ENCODE peak calls at places on chromosomes 16 and 17, in five cellular contexts. One of them, this sample, is unnamed.

GRCh38 chr17:58351182-58351581 is 819 bp downstream of the SUPT4H1 start:
- DNase-seq in M059J: no peak
- DNase-seq in effector CD4-positive, alpha-beta T cell: no peak
- DNase-seq in activated naive CD8-positive, alpha-beta T cell treated with anti-CD3 and anti-CD28 coated beads, Interleukin-2, amount 50 U/mL, for 24 hours: no peak
- DNase-seq in mesenchymal stem cell: no peak
- DNase-seq in this sample: no peak

GRCh38 chr16:23557779-23558330 is 328 bp downstream of the UBFD1 start:
- DNase-seq in M059J: peak
- DNase-seq in effector CD4-positive, alpha-beta T cell: no peak
- DNase-seq in activated naive CD8-positive, alpha-beta T cell treated with anti-CD3 and anti-CD28 coated beads, Interleukin-2, amount 50 U/mL, for 24 hours: peak
- DNase-seq in mesenchymal stem cell: peak
- DNase-seq in this sample: peak

GRCh38 chr17:1110844-1111598 is 68.8 kb downstream of the ABR start:
- DNase-seq in M059J: peak
- DNase-seq in effector CD4-positive, alpha-beta T cell: no peak
- DNase-seq in activated naive CD8-positive, alpha-beta T cell treated with anti-CD3 and anti-CD28 coated beads, Interleukin-2, amount 50 U/mL, for 24 hours: peak
- DNase-seq in mesenchymal stem cell: peak
- DNase-seq in this sample: peak

GRCh38 chr16:53726625-53727024 is 22.7 kb downstream of the FTO start:
- DNase-seq in M059J: peak
- DNase-seq in effector CD4-positive, alpha-beta T cell: no peak
- DNase-seq in activated naive CD8-positive, alpha-beta T cell treated with anti-CD3 and anti-CD28 coated beads, Interleukin-2, amount 50 U/mL, for 24 hours: no peak
- DNase-seq in mesenchymal stem cell: peak
- DNase-seq in this sample: no peak

GRCh38 chr16:4089251-4089810 is 26.9 kb downstream of the ADCY9 start:
- DNase-seq in M059J: no peak
- DNase-seq in effector CD4-positive, alpha-beta T cell: no peak
- DNase-seq in activated naive CD8-positive, alpha-beta T cell treated with anti-CD3 and anti-CD28 coated beads, Interleukin-2, amount 50 U/mL, for 24 hours: no peak
- DNase-seq in mesenchymal stem cell: no peak
- DNase-seq in this sample: no peak

GRCh38 chr17:41939044-41939695 is 8.8 kb downstream of the ODAD4 start:
- DNase-seq in M059J: no peak
- DNase-seq in effector CD4-positive, alpha-beta T cell: no peak
- DNase-seq in activated naive CD8-positive, alpha-beta T cell treated with anti-CD3 and anti-CD28 coated beads, Interleukin-2, amount 50 U/mL, for 24 hours: no peak
- DNase-seq in mesenchymal stem cell: no peak
- DNase-seq in this sample: no peak

GRCh38 chr17:30393491-30393890 is 14.8 kb downstream of the CPD start:
- DNase-seq in M059J: no peak
- DNase-seq in effector CD4-positive, alpha-beta T cell: no peak
- DNase-seq in activated naive CD8-positive, alpha-beta T cell treated with anti-CD3 and anti-CD28 coated beads, Interleukin-2, amount 50 U/mL, for 24 hours: no peak
- DNase-seq in mesenchymal stem cell: peak
- DNase-seq in this sample: no peak

GRCh38 chr16:1613728-1614225 is 1.6 kb downstream of the CRAMP1 start:
- DNase-seq in M059J: peak
- DNase-seq in effector CD4-positive, alpha-beta T cell: no peak
- DNase-seq in activated naive CD8-positive, alpha-beta T cell treated with anti-CD3 and anti-CD28 coated beads, Interleukin-2, amount 50 U/mL, for 24 hours: peak
- DNase-seq in mesenchymal stem cell: peak
- DNase-seq in this sample: peak

This sample was measured in AG08396.